ENCODE peak calls at places on chromosomes 13 and 19, in four cellular contexts. One of them, this sample, is unnamed. For H3K27me3, the result is how much of the 10 kb centered on the place peaks cover.

GRCh38 chr19:33691736-33692135 is 70.0 kb downstream of the CHST8 start:
- DNase-seq in uterus: no peak
- DNase-seq in esophagus squamous epithelium: no peak
- DNase-seq in breast epithelium: peak
- DNase-seq in this sample: no peak

GRCh38 chr19:40165362-40165937 is 25.8 kb upstream of the MAP3K10 start:
- DNase-seq in uterus: peak
- DNase-seq in esophagus squamous epithelium: no peak
- DNase-seq in breast epithelium: no peak
- DNase-seq in this sample: no peak

GRCh38 chr19:14072535-14073231 is at the start of gene MISP3:
- DNase-seq in uterus: peak
- DNase-seq in breast epithelium: no peak
- DNase-seq in esophagus squamous epithelium: no peak
- DNase-seq in this sample: no peak

GRCh38 chr13:32581177-32581786 is 5.0 kb upstream of the PDS5B start:
- DNase-seq in breast epithelium: no peak
- DNase-seq in uterus: no peak
- DNase-seq in esophagus squamous epithelium: no peak
- DNase-seq in this sample: no peak

GRCh38 chr19:40605201-40605971 is 4.2 kb downstream of the LTBP4 start:
- DNase-seq in breast epithelium: peak
- DNase-seq in esophagus squamous epithelium: no peak
- DNase-seq in uterus: peak
- DNase-seq in this sample: no peak

GRCh38 chr19:56508282-56508778 is 675 bp downstream of the ZNF471 start:
- DNase-seq in uterus: no peak
- DNase-seq in breast epithelium: no peak
- DNase-seq in esophagus squamous epithelium: no peak
- DNase-seq in this sample: no peak

GRCh38 chr19:46766569-46767317 is 20.5 kb upstream of the STRN4 start:
- DNase-seq in esophagus squamous epithelium: no peak
- DNase-seq in uterus: no peak
- DNase-seq in breast epithelium: no peak
- DNase-seq in this sample: no peak

GRCh38 chr19:43759515-43759914 is 4.8 kb upstream of the SMG9 start:
- DNase-seq in uterus: no peak
- DNase-seq in esophagus squamous epithelium: no peak
- DNase-seq in breast epithelium: no peak
- DNase-seq in this sample: no peak

GRCh38 chr13:106105153-106105552 is 430.3 kb downstream of the EFNB2 start:
- DNase-seq in esophagus squamous epithelium: no peak
- DNase-seq in uterus: no peak
- DNase-seq in breast epithelium: no peak
- DNase-seq in this sample: no peak

GRCh38 chr13:48400820-48401219 is 12.1 kb downstream of the LPAR6 start:
- DNase-seq in esophagus squamous epithelium: no peak
- DNase-seq in uterus: no peak
- DNase-seq in breast epithelium: no peak
- DNase-seq in this sample: no peak

GRCh38 chr19:36528921-36529518 is 949 bp upstream of the ZNF260 start:
- DNase-seq in esophagus squamous epithelium: no peak
- DNase-seq in uterus: no peak
- DNase-seq in breast epithelium: no peak
- DNase-seq in this sample: no peak

GRCh38 chr13:96089749-96090239 is at the start of gene HS6ST3:
- DNase-seq in esophagus squamous epithelium: no peak
- DNase-seq in breast epithelium: no peak
- DNase-seq in uterus: peak
- DNase-seq in this sample: no peak

GRCh38 chr19:43820098-43820860 is 6.8 kb upstream of the ZNF283 start:
- DNase-seq in uterus: peak
- DNase-seq in breast epithelium: peak
- DNase-seq in esophagus squamous epithelium: no peak
- DNase-seq in this sample: peak

GRCh38 chr19:51462276-51462675 is 4.0 kb upstream of the SIGLEC8 start:
- DNase-seq in breast epithelium: no peak
- DNase-seq in esophagus squamous epithelium: no peak
- DNase-seq in uterus: no peak
- DNase-seq in this sample: no peak

GRCh38 chr19:15331419-15332310 is 674 bp downstream of the BRD4 start:
- DNase-seq in uterus: peak
- DNase-seq in breast epithelium: no peak
- DNase-seq in esophagus squamous epithelium: no peak
- DNase-seq in this sample: no peak

GRCh38 chr13:28529836-28530235 is 34.9 kb upstream of the FLT1 start:
- DNase-seq in uterus: no peak
- DNase-seq in esophagus squamous epithelium: no peak
- DNase-seq in breast epithelium: no peak
- DNase-seq in this sample: no peak

GRCh38 chr13:38690231-38690630 is 3.4 kb downstream of the FREM2 start:
- DNase-seq in esophagus squamous epithelium: no peak
- DNase-seq in uterus: no peak
- DNase-seq in breast epithelium: no peak
- DNase-seq in this sample: no peak

GRCh38 chr13:93270769-93271753 is 44.5 kb downstream of the GPC6 start:
- DNase-seq in breast epithelium: no peak
- DNase-seq in esophagus squamous epithelium: no peak
- DNase-seq in uterus: no peak
- DNase-seq in this sample: no peak

GRCh38 chr19:18558595-18558994 is 925 bp downstream of the KXD1 start:
- DNase-seq in breast epithelium: no peak
- DNase-seq in uterus: no peak
- DNase-seq in esophagus squamous epithelium: no peak
- DNase-seq in this sample: no peak

DNA sequence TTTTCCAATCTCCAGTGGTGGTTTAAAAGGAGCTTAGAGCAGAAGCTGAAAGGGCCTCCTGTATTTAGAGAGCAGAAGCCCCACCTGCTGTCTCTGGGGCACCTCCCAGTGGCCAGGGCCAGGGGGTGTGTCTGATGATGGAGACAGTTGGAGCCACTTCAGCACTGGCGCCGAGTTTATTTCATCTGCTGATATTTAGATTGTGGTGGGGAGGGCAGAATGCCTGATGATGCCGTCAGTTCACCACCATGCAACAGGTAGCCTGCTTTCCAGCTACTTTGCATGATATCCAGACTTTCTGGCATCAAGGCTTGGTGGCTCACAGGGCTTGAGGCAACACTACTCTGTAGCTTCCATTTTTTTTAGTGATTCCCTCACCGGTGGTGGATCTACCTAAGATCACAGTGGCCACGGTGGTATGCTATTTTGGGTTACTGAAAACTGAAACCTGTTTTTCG is 371.9 kb downstream of the KCNRG start:
- DNase-seq in breast epithelium: no peak
- DNase-seq in esophagus squamous epithelium: no peak
- DNase-seq in uterus: peak
- DNase-seq in this sample: no peak
- TF ChIP-seq CTCF in breast epithelium: no peak
- TF ChIP-seq CTCF in esophagus squamous epithelium: no peak
- TF ChIP-seq CTCF in uterus: no peak
- TF ChIP-seq CTCF in this sample: peak

DNA sequence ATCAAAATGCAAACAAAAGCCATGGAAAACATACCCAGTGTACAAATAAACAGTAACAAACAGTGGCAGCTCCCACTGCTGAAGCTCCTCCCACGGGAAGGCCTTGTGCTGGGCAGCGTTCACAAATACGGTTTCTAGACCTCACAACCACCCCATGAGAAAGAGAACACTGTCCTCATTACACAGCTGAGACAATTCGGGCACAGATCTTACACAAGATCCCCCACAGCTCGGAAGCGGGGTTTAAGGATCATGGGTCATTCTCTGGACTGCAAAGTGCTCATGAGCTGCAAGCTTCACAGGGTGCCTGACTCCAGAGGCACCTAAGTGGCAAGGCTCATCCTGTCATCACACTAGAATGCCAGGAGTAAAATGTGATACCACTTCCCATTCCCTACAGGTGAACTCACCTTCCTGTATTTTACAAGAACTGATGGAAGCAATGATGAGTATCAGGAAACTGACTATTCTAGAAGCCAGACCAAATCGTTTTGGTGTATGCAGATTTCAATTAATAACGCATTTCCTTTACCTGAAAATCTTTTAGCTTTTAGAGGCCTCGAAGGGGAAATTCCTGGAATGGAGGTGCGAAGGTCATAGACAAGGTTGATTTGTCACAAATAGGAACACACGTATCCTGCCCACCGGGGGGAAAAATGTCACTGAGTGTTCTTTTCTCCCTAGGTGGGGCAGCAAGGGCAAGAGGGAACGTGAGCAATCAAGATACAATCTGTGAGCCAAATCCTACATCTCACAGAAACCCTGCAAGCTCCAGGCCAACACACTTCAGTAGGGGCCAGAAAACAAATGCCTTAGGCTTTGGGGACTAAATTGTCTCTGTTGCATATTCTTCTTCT is 41.2 kb downstream of the STK24 start:
- DNase-seq in esophagus squamous epithelium: no peak
- DNase-seq in breast epithelium: no peak
- DNase-seq in uterus: no peak
- DNase-seq in this sample: no peak
- H3K4me3 ChIP-seq in esophagus squamous epithelium: no peak
- H3K4me3 ChIP-seq in breast epithelium: no peak
- H3K4me3 ChIP-seq in uterus: no peak
- H3K4me3 ChIP-seq in this sample: no peak

DNA sequence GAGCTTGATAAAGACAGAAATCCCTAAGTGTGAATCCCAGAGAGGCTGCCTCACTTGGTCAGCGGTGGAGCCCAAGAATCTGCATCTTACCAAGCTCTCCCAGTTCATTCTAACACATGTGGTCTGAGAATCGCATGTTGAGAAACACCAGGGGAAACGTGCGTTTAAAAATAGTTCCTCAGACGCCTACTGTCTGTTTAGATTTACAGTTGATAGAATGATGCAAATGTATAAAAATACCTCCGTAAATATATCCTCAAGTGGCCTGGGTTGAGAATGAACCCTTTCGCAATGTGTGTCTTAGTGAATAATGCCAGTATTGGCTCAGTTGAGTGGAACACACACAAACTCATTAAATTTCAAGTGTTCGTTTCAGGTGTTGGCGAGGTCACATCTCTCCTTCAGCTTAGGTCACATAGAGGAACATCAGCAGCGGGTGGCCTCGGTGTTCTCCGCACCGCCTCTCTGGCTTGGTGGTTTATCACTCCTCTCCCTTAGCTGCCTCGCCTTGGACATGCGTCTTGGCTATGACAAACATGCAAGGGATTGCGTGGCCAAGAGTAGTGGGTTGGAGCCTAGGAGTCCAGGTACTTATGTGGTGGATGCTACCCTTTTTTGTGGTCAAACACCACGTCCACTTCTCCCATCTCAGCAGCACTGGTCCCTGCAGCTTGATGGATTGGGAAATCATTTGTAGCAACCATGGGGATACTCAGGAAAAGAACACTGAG is 117.6 kb upstream of the SPATA13 start:
- DNase-seq in uterus: no peak
- DNase-seq in esophagus squamous epithelium: no peak
- DNase-seq in breast epithelium: no peak
- DNase-seq in this sample: no peak
- H3K27me3 ChIP-seq in uterus: under half
- H3K27me3 ChIP-seq in esophagus squamous epithelium: under half
- H3K27me3 ChIP-seq in breast epithelium: under half
- H3K27me3 ChIP-seq in this sample: under half

DNA sequence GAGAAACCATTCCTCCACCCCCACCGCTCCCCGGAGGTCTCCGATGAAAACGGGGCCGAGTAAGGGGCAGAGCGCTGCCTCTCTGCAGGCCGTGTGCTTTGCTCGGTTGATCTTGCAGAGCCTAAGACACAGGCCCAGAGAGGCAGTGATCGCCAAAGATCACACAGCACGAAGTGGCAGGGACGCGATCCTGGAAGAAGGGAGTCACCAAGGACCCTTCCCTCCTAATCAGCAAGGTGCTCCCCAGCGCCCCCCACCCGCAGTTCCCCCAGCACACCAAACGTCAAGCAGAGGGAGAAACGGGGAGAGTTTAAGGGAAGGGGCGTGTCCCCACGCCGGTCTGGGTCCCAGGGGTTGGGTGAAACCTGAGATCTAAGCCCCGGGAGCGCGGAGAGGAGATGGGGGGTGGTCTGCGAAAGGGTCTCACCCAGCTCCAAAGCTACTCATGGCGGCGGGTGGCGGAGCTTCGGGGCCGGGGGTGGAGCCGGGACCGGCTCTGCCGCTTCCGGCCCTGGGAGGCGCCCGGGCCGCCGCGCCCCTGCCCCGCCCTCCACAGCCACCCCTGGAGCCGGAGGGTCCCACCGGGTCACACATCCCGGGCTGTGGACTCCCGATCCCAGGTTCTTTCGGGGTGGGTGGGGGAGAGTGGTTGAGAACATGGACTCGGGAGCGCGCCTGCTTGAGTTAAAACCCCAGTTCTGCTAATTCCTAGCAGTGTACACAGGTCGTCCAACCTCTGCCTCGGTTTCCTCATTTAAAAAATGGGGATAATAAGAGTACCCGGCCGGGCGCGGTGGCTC is at the start of gene EML2:
- DNase-seq in breast epithelium: peak
- DNase-seq in esophagus squamous epithelium: no peak
- DNase-seq in uterus: peak
- DNase-seq in this sample: no peak
- TF ChIP-seq CTCF in breast epithelium: no peak
- TF ChIP-seq CTCF in esophagus squamous epithelium: no peak
- TF ChIP-seq CTCF in uterus: peak
- TF ChIP-seq CTCF in this sample: peak

GRCh38 chr19:4196587-4197148 is 14.2 kb downstream of the ANKRD24 start:
- DNase-seq in breast epithelium: no peak
- DNase-seq in esophagus squamous epithelium: no peak
- DNase-seq in uterus: no peak
- DNase-seq in this sample: no peak
- H3K4me3 ChIP-seq in breast epithelium: no peak
- H3K4me3 ChIP-seq in esophagus squamous epithelium: no peak
- H3K4me3 ChIP-seq in uterus: no peak
- H3K4me3 ChIP-seq in this sample: no peak

DNA sequence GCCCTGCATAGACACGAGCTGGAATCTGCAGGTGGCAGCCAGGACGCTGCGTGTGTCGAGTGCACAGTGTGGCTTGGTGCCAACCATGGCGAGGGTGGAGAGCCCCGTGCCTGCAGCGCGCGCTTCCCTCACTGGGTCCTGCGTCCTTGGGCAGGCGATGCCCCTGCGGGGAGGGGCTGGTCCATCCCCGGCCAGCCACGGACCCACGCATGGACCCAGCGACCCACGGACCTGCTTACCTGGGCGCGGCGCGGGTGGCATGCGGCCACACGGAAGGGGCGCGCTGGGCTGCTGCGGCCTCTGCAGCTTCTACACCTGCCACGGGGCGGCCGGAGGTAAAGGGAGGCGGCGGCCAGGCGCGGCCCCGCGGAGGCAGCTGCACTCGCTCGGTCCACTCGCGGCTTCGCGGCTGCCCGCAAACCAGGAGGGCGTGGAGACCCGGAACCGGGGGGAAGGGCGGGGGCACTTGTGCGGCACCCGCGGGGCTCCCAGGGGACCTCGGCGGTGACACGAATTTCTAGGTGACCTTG is 569 bp upstream of the MCF2L start:
- DNase-seq in esophagus squamous epithelium: no peak
- DNase-seq in breast epithelium: peak
- DNase-seq in uterus: no peak
- DNase-seq in this sample: no peak
- H3K27me3 ChIP-seq in esophagus squamous epithelium: under half
- H3K27me3 ChIP-seq in breast epithelium: under half
- H3K27me3 ChIP-seq in uterus: under half
- H3K27me3 ChIP-seq in this sample: half or more